ENCODE peak calls at places on chromosome 19, in seven cellular contexts. One of them, this sample, is unnamed. For H3K4me1, the result is how much of the 10 kb centered on the place peaks cover.

GRCh38 chr19:51688665-51689571 is 4.2 kb upstream of the SPACA6 start:
- DNase-seq in Peyer's patch: peak
- DNase-seq in heart left ventricle: peak
- DNase-seq in uterus: peak
- DNase-seq in spleen: peak
- DNase-seq in breast epithelium: peak
- DNase-seq in endothelial cell of umbilical vein: peak
- DNase-seq in this sample: peak

GRCh38 chr19:18772620-18773587 is 18.2 kb downstream of the COMP start:
- DNase-seq in Peyer's patch: no peak
- DNase-seq in heart left ventricle: no peak
- DNase-seq in uterus: no peak
- DNase-seq in spleen: no peak
- DNase-seq in breast epithelium: peak
- DNase-seq in endothelial cell of umbilical vein: no peak
- DNase-seq in this sample: no peak

GRCh38 chr19:10222201-10222890 is 8.8 kb downstream of the S1PR2 start:
- DNase-seq in Peyer's patch: no peak
- DNase-seq in heart left ventricle: no peak
- DNase-seq in uterus: no peak
- DNase-seq in spleen: no peak
- DNase-seq in breast epithelium: no peak
- DNase-seq in endothelial cell of umbilical vein: no peak
- DNase-seq in this sample: no peak

GRCh38 chr19:13207237-13208130 is 57.3 kb downstream of the IER2 start:
- DNase-seq in Peyer's patch: peak
- DNase-seq in heart left ventricle: peak
- DNase-seq in uterus: peak
- DNase-seq in spleen: peak
- DNase-seq in breast epithelium: peak
- DNase-seq in endothelial cell of umbilical vein: no peak
- DNase-seq in this sample: peak

GRCh38 chr19:35592226-35592625 is 6.3 kb downstream of the PMIS2 start:
- DNase-seq in Peyer's patch: no peak
- DNase-seq in heart left ventricle: no peak
- DNase-seq in uterus: no peak
- DNase-seq in spleen: no peak
- DNase-seq in breast epithelium: no peak
- DNase-seq in endothelial cell of umbilical vein: peak
- DNase-seq in this sample: peak

GRCh38 chr19:31572671-31573298 is 223.5 kb upstream of the TSHZ3 start:
- DNase-seq in Peyer's patch: no peak
- DNase-seq in heart left ventricle: no peak
- DNase-seq in uterus: no peak
- DNase-seq in spleen: no peak
- DNase-seq in breast epithelium: no peak
- DNase-seq in endothelial cell of umbilical vein: no peak
- DNase-seq in this sample: no peak

GRCh38 chr19:44582581-44583265 is 30.6 kb upstream of the IGSF23 start:
- DNase-seq in Peyer's patch: no peak
- DNase-seq in heart left ventricle: no peak
- DNase-seq in uterus: no peak
- DNase-seq in spleen: no peak
- DNase-seq in breast epithelium: no peak
- DNase-seq in endothelial cell of umbilical vein: no peak
- DNase-seq in this sample: peak

GRCh38 chr19:36136975-36137686 is 2.7 kb upstream of the CAPNS1 start:
- DNase-seq in Peyer's patch: no peak
- DNase-seq in heart left ventricle: peak
- DNase-seq in uterus: peak
- DNase-seq in spleen: no peak
- DNase-seq in breast epithelium: peak
- DNase-seq in endothelial cell of umbilical vein: peak
- DNase-seq in this sample: peak

GRCh38 chr19:35038623-35039512 is 2.7 kb upstream of the HPN start:
- DNase-seq in Peyer's patch: no peak
- DNase-seq in heart left ventricle: no peak
- DNase-seq in uterus: no peak
- DNase-seq in spleen: no peak
- DNase-seq in breast epithelium: no peak
- DNase-seq in endothelial cell of umbilical vein: no peak
- DNase-seq in this sample: no peak

GRCh38 chr19:13294812-13295567 is 144.8 kb downstream of the IER2 start:
- DNase-seq in Peyer's patch: no peak
- DNase-seq in heart left ventricle: no peak
- DNase-seq in uterus: no peak
- DNase-seq in spleen: no peak
- DNase-seq in breast epithelium: no peak
- DNase-seq in endothelial cell of umbilical vein: no peak
- DNase-seq in this sample: no peak

GRCh38 chr19:41189425-41190065 is 3.5 kb upstream of the CYP2S1 start:
- DNase-seq in Peyer's patch: no peak
- DNase-seq in heart left ventricle: no peak
- DNase-seq in uterus: no peak
- DNase-seq in spleen: no peak
- DNase-seq in breast epithelium: no peak
- DNase-seq in endothelial cell of umbilical vein: no peak
- DNase-seq in this sample: no peak

GRCh38 chr19:4830332-4830731 is 1.2 kb downstream of the TICAM1 start:
- DNase-seq in Peyer's patch: no peak
- DNase-seq in heart left ventricle: no peak
- DNase-seq in uterus: no peak
- DNase-seq in spleen: no peak
- DNase-seq in breast epithelium: no peak
- DNase-seq in endothelial cell of umbilical vein: no peak
- DNase-seq in this sample: no peak

GRCh38 chr19:47541507-47541906 is 26.6 kb upstream of the NAPA start:
- DNase-seq in Peyer's patch: no peak
- DNase-seq in heart left ventricle: no peak
- DNase-seq in uterus: no peak
- DNase-seq in spleen: no peak
- DNase-seq in breast epithelium: no peak
- DNase-seq in endothelial cell of umbilical vein: no peak
- DNase-seq in this sample: no peak

GRCh38 chr19:15640294-15640903 is at the start of gene CYP4F3:
- DNase-seq in Peyer's patch: no peak
- DNase-seq in heart left ventricle: peak
- DNase-seq in uterus: no peak
- DNase-seq in spleen: peak
- DNase-seq in breast epithelium: peak
- DNase-seq in endothelial cell of umbilical vein: no peak
- DNase-seq in this sample: peak

GRCh38 chr19:18589380-18590272 is 1.0 kb downstream of the REX1BD start:
- DNase-seq in Peyer's patch: peak
- DNase-seq in heart left ventricle: peak
- DNase-seq in uterus: peak
- DNase-seq in spleen: peak
- DNase-seq in breast epithelium: peak
- DNase-seq in endothelial cell of umbilical vein: peak
- DNase-seq in this sample: peak

GRCh38 chr19:5173993-5174392 is 166.6 kb downstream of the PTPRS start:
- DNase-seq in Peyer's patch: no peak
- DNase-seq in heart left ventricle: no peak
- DNase-seq in uterus: no peak
- DNase-seq in spleen: no peak
- DNase-seq in breast epithelium: no peak
- DNase-seq in endothelial cell of umbilical vein: no peak
- DNase-seq in this sample: no peak

GRCh38 chr19:17108453-17108784 is 32.8 kb downstream of the MYO9B start:
- DNase-seq in Peyer's patch: no peak
- DNase-seq in heart left ventricle: no peak
- DNase-seq in uterus: no peak
- DNase-seq in spleen: no peak
- DNase-seq in breast epithelium: no peak
- DNase-seq in endothelial cell of umbilical vein: no peak
- DNase-seq in this sample: no peak

GRCh38 chr19:17109962-17110598 is 34.5 kb downstream of the MYO9B start:
- DNase-seq in Peyer's patch: peak
- DNase-seq in heart left ventricle: peak
- DNase-seq in uterus: no peak
- DNase-seq in spleen: peak
- DNase-seq in breast epithelium: no peak
- DNase-seq in endothelial cell of umbilical vein: no peak
- DNase-seq in this sample: peak

GRCh38 chr19:17105548-17105947 is 30.0 kb downstream of the MYO9B start:
- DNase-seq in Peyer's patch: peak
- DNase-seq in heart left ventricle: no peak
- DNase-seq in uterus: no peak
- DNase-seq in spleen: no peak
- DNase-seq in breast epithelium: no peak
- DNase-seq in endothelial cell of umbilical vein: no peak
- DNase-seq in this sample: no peak

GRCh38 chr19:17109300-17109699 is 33.7 kb downstream of the MYO9B start:
- DNase-seq in Peyer's patch: no peak
- DNase-seq in heart left ventricle: no peak
- DNase-seq in uterus: no peak
- DNase-seq in spleen: no peak
- DNase-seq in breast epithelium: no peak
- DNase-seq in endothelial cell of umbilical vein: no peak
- DNase-seq in this sample: no peak

DNA sequence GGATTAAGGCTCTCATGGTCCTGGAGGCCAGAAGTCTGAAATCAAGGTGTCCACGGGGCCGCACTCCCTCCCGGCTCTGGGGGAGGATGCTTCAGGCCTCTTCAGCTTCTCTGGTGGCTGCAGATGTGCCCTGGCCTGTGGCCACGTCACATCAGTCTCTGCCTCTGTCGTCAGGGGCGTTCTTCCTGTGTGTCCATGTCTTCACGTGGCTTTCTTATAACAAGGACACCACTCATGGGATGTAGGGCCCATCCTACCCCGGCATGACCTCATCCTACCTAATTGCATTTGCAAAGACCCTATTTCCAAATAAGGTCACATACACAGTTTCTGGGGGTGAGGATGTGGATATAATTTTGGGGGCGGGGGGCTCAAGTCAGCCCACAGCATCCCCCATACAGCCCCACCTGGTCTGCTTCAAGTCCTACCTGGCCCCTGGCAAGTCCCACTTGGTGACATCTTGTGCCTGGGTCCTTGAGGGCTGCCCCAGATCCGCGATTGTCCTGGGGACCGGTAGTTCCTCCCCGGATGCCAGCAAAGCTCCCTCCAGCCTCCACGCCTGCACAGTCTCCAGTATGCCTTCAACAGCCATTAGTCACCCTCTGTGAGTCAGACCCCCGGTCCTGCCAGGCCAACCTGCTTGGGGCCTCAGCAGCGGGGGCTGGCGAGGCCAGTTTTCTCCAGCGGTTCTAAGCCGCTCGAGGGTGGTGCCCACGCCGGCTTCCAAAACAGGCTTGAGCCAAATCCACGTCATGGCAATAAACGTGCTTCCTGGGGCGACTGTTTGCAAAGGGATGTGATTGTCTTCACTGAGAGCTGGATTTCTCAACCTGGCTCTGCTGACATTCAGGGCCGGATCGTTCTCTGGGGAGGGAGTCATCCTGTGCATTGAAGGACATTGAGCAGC is 32.2 kb downstream of the MYO9B start:
- DNase-seq in Peyer's patch: no peak
- DNase-seq in heart left ventricle: peak
- DNase-seq in uterus: peak
- DNase-seq in spleen: peak
- DNase-seq in breast epithelium: peak
- DNase-seq in endothelial cell of umbilical vein: peak
- DNase-seq in this sample: peak
- H3K4me1 ChIP-seq in Peyer's patch: under half
- H3K4me1 ChIP-seq in heart left ventricle: under half
- H3K4me1 ChIP-seq in uterus: under half
- H3K4me1 ChIP-seq in spleen: half or more
- H3K4me1 ChIP-seq in breast epithelium: under half
- H3K4me1 ChIP-seq in endothelial cell of umbilical vein: under half
- H3K4me1 ChIP-seq in this sample: under half

GRCh38 chr19:54299126-54299498 is 13.9 kb downstream of the LILRA5 start:
- DNase-seq in Peyer's patch: no peak
- DNase-seq in heart left ventricle: no peak
- DNase-seq in uterus: no peak
- DNase-seq in spleen: peak
- DNase-seq in breast epithelium: no peak
- DNase-seq in endothelial cell of umbilical vein: no peak
- DNase-seq in this sample: no peak

GRCh38 chr19:54298357-54299125 is 14.4 kb downstream of the LILRA5 start:
- DNase-seq in Peyer's patch: no peak
- DNase-seq in heart left ventricle: no peak
- DNase-seq in uterus: no peak
- DNase-seq in spleen: peak
- DNase-seq in breast epithelium: no peak
- DNase-seq in endothelial cell of umbilical vein: no peak
- DNase-seq in this sample: no peak

GRCh38 chr19:54299515-54299914 is 13.5 kb downstream of the LILRA5 start:
- DNase-seq in Peyer's patch: no peak
- DNase-seq in heart left ventricle: no peak
- DNase-seq in uterus: no peak
- DNase-seq in spleen: no peak
- DNase-seq in breast epithelium: no peak
- DNase-seq in endothelial cell of umbilical vein: no peak
- DNase-seq in this sample: no peak

GRCh38 chr19:54297759-54298305 is 15.1 kb downstream of the LILRA5 start:
- DNase-seq in Peyer's patch: no peak
- DNase-seq in heart left ventricle: no peak
- DNase-seq in uterus: no peak
- DNase-seq in spleen: peak
- DNase-seq in breast epithelium: no peak
- DNase-seq in endothelial cell of umbilical vein: no peak
- DNase-seq in this sample: no peak

GRCh38 chr19:54294539-54294938 is 13.6 kb upstream of the LILRB2 start:
- DNase-seq in Peyer's patch: no peak
- DNase-seq in heart left ventricle: no peak
- DNase-seq in uterus: no peak
- DNase-seq in spleen: no peak
- DNase-seq in breast epithelium: no peak
- DNase-seq in endothelial cell of umbilical vein: no peak
- DNase-seq in this sample: no peak
- TF ChIP-seq POLR2A in Peyer's patch: no peak
- TF ChIP-seq POLR2A in heart left ventricle: no peak
- TF ChIP-seq POLR2A in uterus: no peak
- TF ChIP-seq POLR2A in spleen: no peak
- TF ChIP-seq POLR2A in breast epithelium: no peak
- TF ChIP-seq POLR2A in endothelial cell of umbilical vein: no peak
- TF ChIP-seq POLR2A in this sample: no peak

DNA sequence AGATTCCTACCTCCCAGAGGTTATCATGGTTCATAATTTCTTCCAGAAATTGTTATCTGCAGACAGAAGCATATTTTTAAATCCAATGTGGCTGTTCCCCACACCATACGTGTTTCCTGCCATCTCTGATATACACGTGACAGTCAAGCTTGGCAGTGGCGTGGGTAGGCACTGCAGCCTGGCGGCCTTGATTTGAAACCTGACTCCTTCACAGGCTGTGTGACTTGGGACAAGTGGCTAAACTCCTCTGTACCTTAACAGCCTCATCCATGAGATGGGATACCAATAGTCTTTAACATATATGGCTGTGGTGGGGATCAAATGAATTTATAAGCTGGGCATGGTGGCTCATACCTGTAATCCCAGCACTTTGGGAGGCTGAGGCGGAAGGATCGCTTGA is 33.2 kb downstream of the DPF1 start:
- DNase-seq in Peyer's patch: no peak
- DNase-seq in heart left ventricle: no peak
- DNase-seq in uterus: no peak
- DNase-seq in spleen: no peak
- DNase-seq in breast epithelium: no peak
- DNase-seq in endothelial cell of umbilical vein: peak
- DNase-seq in this sample: peak
- H3K4me1 ChIP-seq in Peyer's patch: under half
- H3K4me1 ChIP-seq in heart left ventricle: under half
- H3K4me1 ChIP-seq in uterus: under half
- H3K4me1 ChIP-seq in spleen: under half
- H3K4me1 ChIP-seq in breast epithelium: under half
- H3K4me1 ChIP-seq in endothelial cell of umbilical vein: under half
- H3K4me1 ChIP-seq in this sample: under half

GRCh38 chr19:2051771-2052704 is 994 bp upstream of the MKNK2 start:
- DNase-seq in Peyer's patch: peak
- DNase-seq in heart left ventricle: peak
- DNase-seq in uterus: peak
- DNase-seq in spleen: peak
- DNase-seq in breast epithelium: no peak
- DNase-seq in endothelial cell of umbilical vein: no peak
- DNase-seq in this sample: no peak
- TF ChIP-seq POLR2A in Peyer's patch: no peak
- TF ChIP-seq POLR2A in heart left ventricle: no peak
- TF ChIP-seq POLR2A in uterus: no peak
- TF ChIP-seq POLR2A in spleen: no peak
- TF ChIP-seq POLR2A in breast epithelium: no peak
- TF ChIP-seq POLR2A in endothelial cell of umbilical vein: no peak
- TF ChIP-seq POLR2A in this sample: no peak